ENCODE peak calls at places on chromosomes 3 and 15, in six cellular contexts. K is neuronal stem cell, Q is IMR-90, O is H9, H is H1, W is trophoblast cell. X is an unnamed sample.

GRCh38 chr15:42056934-42057743 is 36.3 kb upstream of the PLA2G4E start:
- DNase-seq in W (peak), O (peak), K (peak), Q (peak), H (peak), X (peak)

GRCh38 chr15:69982037-69982436 is 115.7 kb downstream of the TLE3 start:
- DNase-seq in O (no peak), W (no peak), K (no peak), Q (no peak), H (no peak), X (no peak)

GRCh38 chr3:58355174-58355573 is 22.5 kb downstream of the PXK start:
- DNase-seq in Q (no peak), O (no peak), W (no peak), H (no peak), K (no peak), X (no peak)

GRCh38 chr3:89787485-89787884 is 680.1 kb downstream of the EPHA3 start:
- DNase-seq in W (no peak), O (no peak), H (no peak), Q (no peak), K (no peak), X (no peak)

GRCh38 chr3:134253475-134254231 is 3.0 kb upstream of the RYK start:
- DNase-seq in O (no peak), K (no peak), H (no peak), Q (no peak), W (no peak), X (no peak)

GRCh38 chr3:13277860-13278531 is 142.1 kb downstream of the NUP210 start:
- DNase-seq in K (no peak), O (no peak), W (peak), H (no peak), Q (peak), X (peak)

GRCh38 chr15:101003076-101003475 is 83.9 kb downstream of the LRRK1 start:
- DNase-seq in W (no peak), O (no peak), Q (no peak), H (no peak), K (no peak), X (no peak)

GRCh38 chr3:155701882-155702465 is 42.9 kb downstream of the PLCH1 start:
- DNase-seq in K (peak), W (peak), Q (peak), H (no peak), O (no peak), X (peak)

GRCh38 chr3:55158345-55158744 is 230.5 kb upstream of the LRTM1 start:
- DNase-seq in K (no peak), W (no peak), H (no peak), Q (no peak), O (no peak), X (peak)

GRCh38 chr3:64290864-64291263 is 65.6 kb upstream of the PRICKLE2 start:
- DNase-seq in K (no peak), O (no peak), H (no peak), W (no peak), Q (no peak), X (no peak)

GRCh38 chr15:22810735-22811338 is 24.4 kb downstream of the NIPA1 start:
- DNase-seq in H (no peak), W (no peak), O (no peak), Q (peak), K (no peak), X (no peak)

GRCh38 chr3:177283983-177284382 is 86.7 kb upstream of the TBL1XR1 start:
- DNase-seq in H (no peak), O (no peak), K (no peak), W (peak), Q (no peak), X (no peak)

GRCh38 chr3:69914395-69914794 is 85.1 kb upstream of the SAMMSON start:
- DNase-seq in K (no peak), H (no peak), O (no peak), W (no peak), Q (peak), X (no peak)

GRCh38 chr3:130892759-130893239 is 1.1 kb upstream of the ATP2C1 start:
- DNase-seq in Q (peak), W (peak), H (no peak), O (peak), K (peak), X (peak)

GRCh38 chr15:58551764-58552504 is 120.1 kb downstream of the LIPC start:
- DNase-seq in H (no peak), Q (peak), W (peak), K (no peak), O (no peak), X (peak)

GRCh38 chr15:64521726-64522164 is 61.4 kb downstream of the ZNF609 start:
- DNase-seq in Q (peak), K (peak), W (peak), O (peak), H (peak), X (peak)

GRCh38 chr15:71093089-71094024 is 21.9 kb upstream of the THSD4 start:
- DNase-seq in O (no peak), K (no peak), Q (peak), W (peak), H (no peak), X (no peak)

GRCh38 chr15:58793862-58794261 is 22.8 kb downstream of the MINDY2 start:
- DNase-seq in W (peak), O (no peak), K (no peak), H (no peak), Q (no peak), X (no peak)

GRCh38 chr15:68556139-68556990 is 22.4 kb upstream of the CORO2B start:
- DNase-seq in Q (no peak), O (peak), K (no peak), W (no peak), H (no peak), X (no peak)

GRCh38 chr15:74906193-74906449 is 530 bp downstream of the FAM219B start:
- DNase-seq in Q (no peak), K (no peak), H (no peak), O (peak), W (peak), X (peak)

GRCh38 chr15:74902295-74903075 is 4.2 kb downstream of the FAM219B start:
- DNase-seq in O (no peak), Q (no peak), K (no peak), H (no peak), W (no peak), X (no peak)

GRCh38 chr15:74897300-74897701 is 7.5 kb downstream of the MPI start:
- DNase-seq in O (no peak), W (no peak), K (no peak), Q (no peak), H (no peak), X (no peak)

GRCh38 chr15:74904190-74904805 is 2.4 kb downstream of the FAM219B start:
- DNase-seq in Q (no peak), H (no peak), W (no peak), O (no peak), K (no peak), X (no peak)

GRCh38 chr15:74901612-74902063 is 5.0 kb downstream of the FAM219B start:
- DNase-seq in Q (peak), O (peak), K (peak), H (no peak), W (peak), X (peak)
- H2AFZ ChIP-seq in Q (no peak), O (no peak), K (no peak), H (no peak), W (no peak), X (peak)

GRCh38 chr3:175940243-175940642 is 1081.1 kb downstream of the NAALADL2 start:
- DNase-seq in K (no peak), Q (peak), W (peak), H (no peak), O (no peak), X (peak)

GRCh38 chr3:175941352-175941751 is 1082.2 kb downstream of the NAALADL2 start:
- DNase-seq in K (no peak), Q (no peak), W (peak), H (no peak), O (peak), X (no peak)

DNA sequence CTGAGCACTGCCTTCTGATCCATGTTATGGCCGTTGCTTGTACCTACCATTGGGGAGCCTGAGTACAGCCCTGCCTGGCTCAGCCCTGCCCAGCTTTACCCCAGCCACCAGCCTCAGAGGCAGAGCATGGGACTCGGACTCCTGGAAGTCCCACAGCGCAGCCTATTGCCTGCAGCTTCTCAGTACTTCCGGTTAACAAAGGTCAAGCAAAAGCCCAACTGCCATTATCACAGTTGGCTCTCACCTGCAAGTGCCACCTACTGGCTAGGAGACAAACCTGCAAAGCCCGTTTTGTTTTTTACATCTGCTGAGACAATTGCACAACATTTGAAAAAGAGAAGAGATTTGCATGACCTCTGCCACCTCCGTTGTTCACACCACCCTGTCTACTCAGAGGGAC is 1081.7 kb downstream of the NAALADL2 start:
- DNase-seq in K (no peak), Q (no peak), W (peak), O (peak), H (peak), X (no peak)
- H2BK5ac ChIP-seq in K (no peak), Q (no peak), W (no peak), O (no peak), H (peak), X (no peak)

GRCh38 chr3:169760479-169760878 is 4.4 kb downstream of the TERC start:
- DNase-seq in W (no peak), K (no peak), H (no peak), Q (peak), O (no peak), X (peak)
- H2AFZ ChIP-seq in W (no peak), K (no peak), H (no peak), Q (no peak), O (no peak), X (no peak)

DNA sequence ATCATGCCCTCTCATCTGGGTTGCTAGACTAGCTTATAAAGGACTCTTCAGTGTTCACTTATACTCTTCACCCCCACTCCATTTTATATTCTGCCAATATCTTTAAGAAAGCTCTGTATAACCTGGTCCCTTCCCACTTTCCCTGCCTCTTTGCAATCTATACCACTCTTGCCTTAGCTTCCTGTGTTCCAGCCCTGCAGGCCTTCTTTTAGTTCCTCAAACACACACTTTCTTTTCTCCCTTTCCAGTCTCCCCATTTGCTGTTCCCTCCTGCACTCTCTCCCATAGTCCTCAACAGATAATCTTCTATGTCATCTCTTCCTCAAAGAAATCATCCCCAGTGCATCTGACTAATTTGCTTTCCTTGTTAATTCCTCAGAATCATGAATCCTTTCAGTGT is 28.7 kb downstream of the SENP8 start:
- DNase-seq in O (no peak), Q (no peak), K (no peak), W (no peak), H (no peak), X (no peak)
- H2BK5ac ChIP-seq in O (no peak), Q (no peak), K (no peak), W (no peak), H (no peak), X (no peak)

DNA sequence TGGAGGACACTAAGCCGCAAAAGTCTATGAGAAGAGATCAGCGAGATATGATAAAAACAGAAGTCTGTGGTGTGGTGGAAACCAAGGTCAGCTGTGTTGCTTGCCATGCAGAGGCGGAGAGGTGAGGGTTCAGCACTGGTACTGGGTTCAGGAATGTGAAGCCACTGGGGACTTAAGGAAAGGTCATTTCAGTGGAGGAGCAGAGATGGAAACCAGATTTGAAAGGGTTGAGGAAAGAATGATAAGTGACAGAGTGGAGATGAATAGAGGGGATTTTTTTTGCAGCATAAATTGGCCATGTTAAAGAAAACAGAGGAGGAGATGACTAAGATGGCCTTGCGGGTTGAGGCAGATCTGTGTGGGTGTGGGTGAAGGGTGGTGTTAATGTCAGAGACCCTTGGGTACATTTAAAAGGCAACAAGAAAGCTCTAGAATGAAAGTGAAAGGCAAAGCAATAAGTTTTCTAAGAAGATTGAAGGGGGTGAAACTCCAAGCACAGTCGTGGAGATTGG is 265.5 kb downstream of the ADAMTSL3 start:
- DNase-seq in W (no peak), Q (no peak), K (no peak), O (no peak), H (no peak), X (no peak)
- H2AFZ ChIP-seq in W (no peak), Q (no peak), K (no peak), O (no peak), H (no peak), X (no peak)